ENCODE peak calls at places on chromosome 5, in six cellular contexts. One of them, this sample, is unnamed.

GRCh38 chr5:146042628-146043279 is 62.6 kb downstream of the PLAC8L1 start:
- DNase-seq in left cardiac atrium: peak; percentile 33
- DNase-seq in NCI-H1048: no peak
- DNase-seq in activated B cell treated with CpG ODN at 0.5 μM for 24 hours: no peak
- DNase-seq in midbrain: no peak
- DNase-seq in NCI-H2029 treated with DMSO at 0.1 percent for 48 hours: no peak
- DNase-seq in this sample: no peak

GRCh38 chr5:64149268-64149667 is 16.4 kb upstream of the RNF180 start:
- DNase-seq in midbrain: no peak
- DNase-seq in NCI-H1048: no peak
- DNase-seq in activated B cell treated with CpG ODN at 0.5 μM for 24 hours: no peak
- DNase-seq in NCI-H2029 treated with DMSO at 0.1 percent for 48 hours: no peak
- DNase-seq in left cardiac atrium: no peak
- DNase-seq in this sample: no peak

GRCh38 chr5:36367524-36367923 is 65.8 kb upstream of the RANBP3L start:
- DNase-seq in NCI-H1048: no peak
- DNase-seq in activated B cell treated with CpG ODN at 0.5 μM for 24 hours: no peak
- DNase-seq in left cardiac atrium: no peak
- DNase-seq in midbrain: no peak
- DNase-seq in NCI-H2029 treated with DMSO at 0.1 percent for 48 hours: no peak
- DNase-seq in this sample: no peak

GRCh38 chr5:36027066-36027465 is 35.9 kb upstream of the UGT3A1 start:
- DNase-seq in NCI-H1048: no peak
- DNase-seq in left cardiac atrium: no peak
- DNase-seq in activated B cell treated with CpG ODN at 0.5 μM for 24 hours: no peak
- DNase-seq in midbrain: no peak
- DNase-seq in NCI-H2029 treated with DMSO at 0.1 percent for 48 hours: no peak
- DNase-seq in this sample: no peak

GRCh38 chr5:100505984-100506670 is 29.0 kb upstream of the FAM174A start:
- DNase-seq in activated B cell treated with CpG ODN at 0.5 μM for 24 hours: no peak
- DNase-seq in NCI-H2029 treated with DMSO at 0.1 percent for 48 hours: no peak
- DNase-seq in NCI-H1048: no peak
- DNase-seq in midbrain: no peak
- DNase-seq in left cardiac atrium: no peak
- DNase-seq in this sample: no peak

GRCh38 chr5:158406884-158407790 is 548.2 kb upstream of the CLINT1 start:
- DNase-seq in left cardiac atrium: no peak
- DNase-seq in activated B cell treated with CpG ODN at 0.5 μM for 24 hours: no peak
- DNase-seq in NCI-H2029 treated with DMSO at 0.1 percent for 48 hours: no peak
- DNase-seq in NCI-H1048: no peak
- DNase-seq in midbrain: no peak
- DNase-seq in this sample: no peak

GRCh38 chr5:165460911-165461310 is 1955.5 kb downstream of the MAT2B start:
- DNase-seq in left cardiac atrium: no peak
- DNase-seq in NCI-H1048: no peak
- DNase-seq in midbrain: no peak
- DNase-seq in NCI-H2029 treated with DMSO at 0.1 percent for 48 hours: no peak
- DNase-seq in activated B cell treated with CpG ODN at 0.5 μM for 24 hours: no peak
- DNase-seq in this sample: no peak

GRCh38 chr5:141880961-141881801 is 3.0 kb upstream of the PCDH1 start:
- DNase-seq in activated B cell treated with CpG ODN at 0.5 μM for 24 hours: no peak
- DNase-seq in NCI-H2029 treated with DMSO at 0.1 percent for 48 hours: no peak
- DNase-seq in midbrain: no peak
- DNase-seq in left cardiac atrium: no peak
- DNase-seq in NCI-H1048: no peak
- DNase-seq in this sample: no peak

GRCh38 chr5:153952893-153953292 is 85.8 kb downstream of the FAM114A2 start:
- DNase-seq in midbrain: no peak
- DNase-seq in NCI-H1048: no peak
- DNase-seq in activated B cell treated with CpG ODN at 0.5 μM for 24 hours: no peak
- DNase-seq in left cardiac atrium: no peak
- DNase-seq in NCI-H2029 treated with DMSO at 0.1 percent for 48 hours: no peak
- DNase-seq in this sample: no peak

GRCh38 chr5:11733185-11733839 is 170.9 kb downstream of the CTNND2 start:
- DNase-seq in NCI-H2029 treated with DMSO at 0.1 percent for 48 hours: no peak
- DNase-seq in NCI-H1048: no peak
- DNase-seq in midbrain: no peak
- DNase-seq in left cardiac atrium: no peak
- DNase-seq in activated B cell treated with CpG ODN at 0.5 μM for 24 hours: no peak
- DNase-seq in this sample: no peak

GRCh38 chr5:51172853-51173635 is 210.2 kb upstream of the ISL1 start:
- DNase-seq in activated B cell treated with CpG ODN at 0.5 μM for 24 hours: no peak
- DNase-seq in left cardiac atrium: no peak
- DNase-seq in NCI-H2029 treated with DMSO at 0.1 percent for 48 hours: no peak
- DNase-seq in NCI-H1048: no peak
- DNase-seq in midbrain: no peak
- DNase-seq in this sample: no peak

GRCh38 chr5:168897387-168898122 is 318.4 kb upstream of the PANK3 start:
- DNase-seq in NCI-H1048: no peak
- DNase-seq in activated B cell treated with CpG ODN at 0.5 μM for 24 hours: no peak
- DNase-seq in NCI-H2029 treated with DMSO at 0.1 percent for 48 hours: no peak
- DNase-seq in midbrain: no peak
- DNase-seq in left cardiac atrium: no peak
- DNase-seq in this sample: no peak

GRCh38 chr5:113250341-113250953 is 184.3 kb downstream of the TSSK1B start:
- DNase-seq in left cardiac atrium: peak; percentile 54
- DNase-seq in activated B cell treated with CpG ODN at 0.5 μM for 24 hours: no peak
- DNase-seq in midbrain: no peak
- DNase-seq in NCI-H2029 treated with DMSO at 0.1 percent for 48 hours: no peak
- DNase-seq in NCI-H1048: no peak
- DNase-seq in this sample: no peak

GRCh38 chr5:179270581-179271300 is 74.5 kb downstream of the ADAMTS2 start:
- DNase-seq in midbrain: no peak
- DNase-seq in activated B cell treated with CpG ODN at 0.5 μM for 24 hours: peak; percentile 9
- DNase-seq in NCI-H1048: no peak
- DNase-seq in NCI-H2029 treated with DMSO at 0.1 percent for 48 hours: no peak
- DNase-seq in left cardiac atrium: peak; percentile 42
- DNase-seq in this sample: no peak

GRCh38 chr5:110463116-110463515 is 263.4 kb downstream of the TMEM232 start:
- DNase-seq in left cardiac atrium: no peak
- DNase-seq in activated B cell treated with CpG ODN at 0.5 μM for 24 hours: no peak
- DNase-seq in midbrain: no peak
- DNase-seq in NCI-H2029 treated with DMSO at 0.1 percent for 48 hours: no peak
- DNase-seq in NCI-H1048: no peak
- DNase-seq in this sample: no peak

GRCh38 chr5:178130576-178131445 is at the start of gene RMND5B:
- DNase-seq in left cardiac atrium: peak; percentile 88
- DNase-seq in activated B cell treated with CpG ODN at 0.5 μM for 24 hours: peak; percentile 86
- DNase-seq in NCI-H1048: peak; percentile 60
- DNase-seq in NCI-H2029 treated with DMSO at 0.1 percent for 48 hours: peak; percentile 45
- DNase-seq in midbrain: peak; percentile 83
- DNase-seq in this sample: no peak

GRCh38 chr5:144313147-144313726 is 142.6 kb downstream of the KCTD16 start:
- DNase-seq in left cardiac atrium: no peak
- DNase-seq in midbrain: no peak
- DNase-seq in NCI-H1048: no peak
- DNase-seq in activated B cell treated with CpG ODN at 0.5 μM for 24 hours: no peak
- DNase-seq in NCI-H2029 treated with DMSO at 0.1 percent for 48 hours: peak; percentile 60
- DNase-seq in this sample: no peak

GRCh38 chr5:68074048-68074632 is 141.4 kb upstream of the PIK3R1 start:
- DNase-seq in NCI-H1048: no peak
- DNase-seq in left cardiac atrium: no peak
- DNase-seq in NCI-H2029 treated with DMSO at 0.1 percent for 48 hours: peak; percentile 26
- DNase-seq in midbrain: no peak
- DNase-seq in activated B cell treated with CpG ODN at 0.5 μM for 24 hours: no peak
- DNase-seq in this sample: no peak

GRCh38 chr5:126777257-126777973 is 479 bp downstream of the LMNB1 start:
- DNase-seq in NCI-H1048: no peak
- DNase-seq in left cardiac atrium: peak; percentile 56
- DNase-seq in activated B cell treated with CpG ODN at 0.5 μM for 24 hours: peak; percentile 64
- DNase-seq in midbrain: peak; percentile 32
- DNase-seq in NCI-H2029 treated with DMSO at 0.1 percent for 48 hours: no peak
- DNase-seq in this sample: no peak

GRCh38 chr5:19179561-19179960 is 808.4 kb downstream of the CDH18 start:
- DNase-seq in left cardiac atrium: no peak
- DNase-seq in midbrain: no peak
- DNase-seq in NCI-H2029 treated with DMSO at 0.1 percent for 48 hours: no peak
- DNase-seq in activated B cell treated with CpG ODN at 0.5 μM for 24 hours: no peak
- DNase-seq in NCI-H1048: no peak
- DNase-seq in this sample: no peak

This sample was measured in SK-N-MC.